ENCODE peak calls at places on chromosome 21, in four cellular contexts. L is IMR-90, R is K562, V is HepG2. B is an unnamed sample.

GRCh38 chr21:16644690-16645089 is 868.2 kb upstream of the CXADR start:
- DNase-seq in L (peak; percentile 20), R (no peak), V (no peak), B (no peak)

GRCh38 chr21:42455196-42455595 is 40.8 kb downstream of the RSPH1 start:
- DNase-seq in L (no peak), R (no peak), V (no peak), B (no peak)

GRCh38 chr21:46425566-46425965 is 33.1 kb upstream of the DIP2A start:
- DNase-seq in L (no peak), R (no peak), V (no peak), B (no peak)

GRCh38 chr21:28938726-28939125 is 54.0 kb downstream of the LTN1 start:
- DNase-seq in L (no peak), R (no peak), V (no peak), B (no peak)

GRCh38 chr21:46610018-46610701 is 5.3 kb upstream of the S100B start:
- DNase-seq in L (no peak), R (peak; percentile 2), V (no peak), B (no peak)

GRCh38 chr21:44423312-44423821 is 31.9 kb upstream of the LRRC3 start:
- DNase-seq in L (no peak), R (no peak), V (no peak), B (no peak)

GRCh38 chr21:36478941-36479340 is 981 bp downstream of the CLDN14 start:
- DNase-seq in L (no peak), R (no peak), V (no peak), B (peak; percentile 28)

GRCh38 chr21:46639489-46640386 is 4.3 kb downstream of the PRMT2 start:
- DNase-seq in L (peak; percentile 16), R (no peak), V (peak; percentile 15), B (peak; percentile 20)

GRCh38 chr21:41975391-41976272 is 21.8 kb upstream of the C2CD2 start:
- DNase-seq in L (no peak), R (peak; percentile 29), V (no peak), B (no peak)

GRCh38 chr21:46054031-46054430 is 43.9 kb upstream of the COL6A2 start:
- DNase-seq in L (no peak), R (no peak), V (no peak), B (no peak)

GRCh38 chr21:29233611-29234540 is 64.8 kb upstream of the BACH1 start:
- DNase-seq in L (no peak), R (no peak), V (no peak), B (no peak)

GRCh38 chr21:34687065-34687464 is 18.3 kb downstream of the CLIC6 start:
- DNase-seq in L (no peak), R (no peak), V (no peak), B (no peak)

GRCh38 chr21:30434033-30434631 is 4.1 kb downstream of the KRTAP13-4 start:
- DNase-seq in L (no peak), R (peak; percentile 28), V (no peak), B (no peak)

GRCh38 chr21:28922368-28922767 is 70.3 kb downstream of the LTN1 start:
- DNase-seq in L (no peak), R (no peak), V (no peak), B (no peak)

GRCh38 chr21:42447732-42448131 is 44.0 kb downstream of the UBASH3A start:
- DNase-seq in L (no peak), R (no peak), V (no peak), B (no peak)

GRCh38 chr21:43864806-43865470 is at the start of gene AGPAT3:
- DNase-seq in L (no peak), R (peak; percentile 94), V (no peak), B (no peak)

GRCh38 chr21:45509566-45510465 is 32.4 kb downstream of the SLC19A1 start:
- DNase-seq in L (no peak), R (peak; percentile 52), V (no peak), B (no peak)

GRCh38 chr21:41878831-41879189 is 334 bp downstream of the PRDM15 start:
- DNase-seq in L (peak; percentile 81), R (peak; percentile 87), V (peak; percentile 45), B (peak; percentile 68)

GRCh38 chr21:43270800-43271261 is 102.0 kb downstream of the CRYAA start:
- DNase-seq in L (no peak), R (no peak), V (no peak), B (no peak)

GRCh38 chr21:28712396-28712795 is 280.3 kb downstream of the LTN1 start:
- DNase-seq in L (no peak), R (no peak), V (no peak), B (no peak)

GRCh38 chr21:35138665-35139381 is 89.7 kb upstream of the RUNX1 start:
- DNase-seq in L (peak; percentile 95), R (peak; percentile 39), V (no peak), B (no peak)

GRCh38 chr21:18840239-18840638 is 436.7 kb upstream of the TMPRSS15 start:
- DNase-seq in L (no peak), R (no peak), V (no peak), B (no peak)

GRCh38 chr21:35381743-35382310 is 332.7 kb upstream of the RUNX1 start:
- DNase-seq in L (no peak), R (no peak), V (no peak), B (no peak)

GRCh38 chr21:44971672-44971995 is 31.8 kb downstream of the SLX9 start:
- DNase-seq in L (no peak), R (no peak), V (no peak), B (no peak)

GRCh38 chr21:25383545-25383944 is 223.7 kb downstream of the MRPL39 start:
- DNase-seq in L (no peak), R (no peak), V (no peak), B (no peak)

GRCh38 chr21:45264146-45264918 is 23.4 kb downstream of the POFUT2 start:
- DNase-seq in L (no peak), R (no peak), V (no peak), B (no peak)

GRCh38 chr21:44984792-44985440 is 45.1 kb downstream of the SLX9 start:
- DNase-seq in L (no peak), R (no peak), V (peak; percentile 91), B (no peak)

GRCh38 chr21:17461014-17461413 is 51.8 kb upstream of the CXADR start:
- DNase-seq in L (peak; percentile 92), R (no peak), V (no peak), B (peak; percentile 14)

GRCh38 chr21:15508554-15508953 is 221.2 kb upstream of the USP25 start:
- DNase-seq in L (no peak), R (no peak), V (no peak), B (no peak)
- TF ChIP-seq MAZ in L (no peak), R (no peak), V (no peak), B (no peak)

DNA sequence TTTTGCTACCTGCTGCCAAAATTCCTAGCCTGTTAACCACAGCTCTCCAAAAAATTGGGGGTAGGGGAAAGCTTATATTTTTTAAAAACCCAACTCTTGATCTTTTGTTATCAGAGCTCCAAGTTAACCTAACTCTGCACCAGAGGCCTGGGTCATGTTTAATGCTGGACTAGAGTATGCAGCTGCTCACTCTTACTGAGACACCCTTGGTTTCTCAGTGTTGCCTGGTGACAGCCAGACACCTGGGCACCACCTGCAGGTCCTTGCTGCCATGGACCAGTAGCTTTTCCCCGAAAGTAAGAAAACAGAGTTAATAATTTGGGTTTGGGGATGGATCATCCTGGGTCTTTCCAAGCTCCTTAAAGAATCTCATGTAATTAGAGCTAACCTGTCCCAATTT is 30.1 kb downstream of the KCNJ6 start:
- DNase-seq in L (no peak), R (no peak), V (no peak), B (no peak)
- TF ChIP-seq MAZ in L (no peak), R (no peak), V (no peak), B (no peak)

DNA sequence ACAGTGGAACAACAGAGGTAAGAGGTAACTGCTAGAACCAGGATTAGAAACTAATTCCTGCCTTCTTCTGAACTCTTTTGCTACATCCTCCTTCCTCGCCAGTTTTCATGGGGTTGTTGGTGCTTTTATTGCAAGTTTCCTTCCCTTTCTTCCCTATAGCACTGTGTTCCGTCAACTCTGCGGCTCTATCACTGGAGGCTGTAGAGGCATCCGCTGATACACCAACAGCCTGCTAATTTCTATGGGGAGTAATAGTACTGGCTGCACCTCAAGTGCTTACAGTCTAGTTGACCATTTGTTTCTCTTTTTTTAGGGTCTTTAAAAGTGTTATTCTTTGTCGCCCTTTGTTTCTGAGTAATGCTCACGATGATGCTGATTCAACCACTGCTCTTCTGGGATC is 781 bp downstream of the MIS18A start:
- DNase-seq in L (no peak), R (no peak), V (no peak), B (no peak)
- TF ChIP-seq MAZ in L (no peak), R (no peak), V (no peak), B (no peak)

DNA sequence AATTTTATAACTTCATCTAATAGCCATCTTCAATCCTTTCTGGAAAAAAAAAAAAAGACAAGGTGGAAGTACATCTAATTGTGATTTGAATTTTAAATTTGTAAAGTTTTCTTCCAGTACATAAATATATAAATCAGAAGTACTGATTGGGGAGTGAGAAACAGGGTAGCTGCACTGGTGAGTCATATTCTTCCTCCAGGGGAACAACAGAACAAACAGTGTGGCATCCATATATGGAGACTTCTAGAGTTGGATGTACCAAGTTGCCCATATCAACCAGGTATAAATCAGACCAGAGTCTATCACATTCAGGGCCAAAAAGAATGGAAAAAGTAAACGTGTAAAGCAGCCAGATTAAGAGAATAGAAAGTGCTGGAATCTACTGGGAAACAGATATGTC is 66.0 kb upstream of the NRIP1 start:
- DNase-seq in L (no peak), R (no peak), V (no peak), B (no peak)
- TF ChIP-seq MAZ in L (no peak), R (no peak), V (no peak), B (no peak)

GRCh38 chr21:40736145-40736544 is 110.8 kb downstream of the DSCAM start:
- DNase-seq in L (no peak), R (no peak), V (no peak), B (no peak)

GRCh38 chr21:40732243-40732642 is 114.7 kb downstream of the DSCAM start:
- DNase-seq in L (no peak), R (no peak), V (no peak), B (no peak)

GRCh38 chr21:40731206-40731605 is 115.8 kb downstream of the DSCAM start:
- DNase-seq in L (no peak), R (no peak), V (no peak), B (no peak)

GRCh38 chr21:40730051-40730760 is 116.8 kb downstream of the DSCAM start:
- DNase-seq in L (no peak), R (no peak), V (no peak), B (no peak)

DNA sequence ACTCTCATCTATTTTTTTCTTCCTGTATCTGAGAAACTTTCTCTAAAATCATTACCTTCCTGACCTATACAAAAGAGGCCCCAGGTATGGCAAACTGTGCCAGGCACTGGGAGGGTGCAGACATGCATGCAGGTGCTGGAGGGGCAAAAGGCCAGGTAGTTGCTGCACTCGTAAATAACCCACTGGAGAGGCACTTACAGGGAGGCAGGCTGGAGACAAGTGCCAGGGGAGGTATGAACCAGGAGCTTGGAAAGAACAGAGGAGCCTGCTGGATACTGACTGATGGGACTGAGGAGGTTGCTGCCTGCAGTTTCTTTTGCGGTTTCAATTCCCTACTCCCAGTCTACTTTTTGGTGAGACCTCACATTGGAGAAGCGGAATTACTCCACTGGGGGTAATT is 114.0 kb downstream of the DSCAM start:
- DNase-seq in L (no peak), R (no peak), V (no peak), B (no peak)
- TF ChIP-seq MAZ in L (no peak), R (no peak), V (no peak), B (no peak)

B was measured in A549.